ENCODE peak calls at places on chromosome 15, in eight cellular contexts. One of them, this sample, is unnamed.

GRCh38 chr15:66253643-66254363 is at the start of gene MEGF11:
- DNase-seq in tibial nerve: no peak
- DNase-seq in upper lobe of left lung: no peak
- DNase-seq in body of pancreas: peak; percentile 15
- DNase-seq in esophagus muscularis mucosa: no peak
- DNase-seq in A673: peak; percentile 39
- DNase-seq in Panc1: no peak
- DNase-seq in psoas muscle: peak; percentile 23
- DNase-seq in this sample: peak; percentile 11

GRCh38 chr15:89243046-89243690 is 611 bp upstream of the FANCI start:
- DNase-seq in upper lobe of left lung: no peak
- DNase-seq in Panc1: no peak
- DNase-seq in tibial nerve: peak; percentile 56
- DNase-seq in esophagus muscularis mucosa: no peak
- DNase-seq in psoas muscle: no peak
- DNase-seq in body of pancreas: no peak
- DNase-seq in A673: no peak
- DNase-seq in this sample: no peak

GRCh38 chr15:90351479-90352108 is 490 bp upstream of the ZNF774 start:
- DNase-seq in psoas muscle: no peak
- DNase-seq in upper lobe of left lung: no peak
- DNase-seq in Panc1: no peak
- DNase-seq in A673: no peak
- DNase-seq in esophagus muscularis mucosa: no peak
- DNase-seq in body of pancreas: no peak
- DNase-seq in tibial nerve: no peak
- DNase-seq in this sample: no peak

GRCh38 chr15:24954783-24955548 is at the start of the genes SNRPN and SNURF:
- DNase-seq in Panc1: peak; percentile 22
- DNase-seq in body of pancreas: peak; percentile 69
- DNase-seq in A673: peak; percentile 64
- DNase-seq in psoas muscle: peak; percentile 86
- DNase-seq in upper lobe of left lung: peak; percentile 76
- DNase-seq in tibial nerve: peak; percentile 43
- DNase-seq in esophagus muscularis mucosa: no peak
- DNase-seq in this sample: peak; percentile 57

GRCh38 chr15:40241305-40242215 is 2.7 kb downstream of the PAK6 start:
- DNase-seq in upper lobe of left lung: no peak
- DNase-seq in tibial nerve: no peak
- DNase-seq in Panc1: no peak
- DNase-seq in esophagus muscularis mucosa: no peak
- DNase-seq in A673: no peak
- DNase-seq in body of pancreas: no peak
- DNase-seq in psoas muscle: no peak
- DNase-seq in this sample: no peak

GRCh38 chr15:39118510-39118909 is 462.4 kb upstream of the THBS1 start:
- DNase-seq in psoas muscle: no peak
- DNase-seq in Panc1: no peak
- DNase-seq in tibial nerve: no peak
- DNase-seq in upper lobe of left lung: no peak
- DNase-seq in body of pancreas: no peak
- DNase-seq in A673: no peak
- DNase-seq in esophagus muscularis mucosa: no peak
- DNase-seq in this sample: peak; percentile 92

GRCh38 chr15:82064824-82065223 is 19.0 kb upstream of the MEX3B start:
- DNase-seq in tibial nerve: no peak
- DNase-seq in A673: no peak
- DNase-seq in psoas muscle: no peak
- DNase-seq in Panc1: no peak
- DNase-seq in body of pancreas: no peak
- DNase-seq in upper lobe of left lung: no peak
- DNase-seq in esophagus muscularis mucosa: no peak
- DNase-seq in this sample: no peak

GRCh38 chr15:60760646-60761504 is 281.9 kb upstream of the ICE2 start:
- DNase-seq in upper lobe of left lung: no peak
- DNase-seq in body of pancreas: no peak
- DNase-seq in psoas muscle: no peak
- DNase-seq in esophagus muscularis mucosa: no peak
- DNase-seq in Panc1: no peak
- DNase-seq in A673: no peak
- DNase-seq in tibial nerve: no peak
- DNase-seq in this sample: peak; percentile 37

GRCh38 chr15:36577082-36577481 is 2.3 kb upstream of the CDIN1 start:
- DNase-seq in esophagus muscularis mucosa: no peak
- DNase-seq in psoas muscle: no peak
- DNase-seq in tibial nerve: no peak
- DNase-seq in body of pancreas: no peak
- DNase-seq in A673: no peak
- DNase-seq in upper lobe of left lung: no peak
- DNase-seq in Panc1: no peak
- DNase-seq in this sample: no peak

GRCh38 chr15:43777293-43777819 is 590 bp upstream of the ELL3 start:
- DNase-seq in tibial nerve: peak; percentile 78
- DNase-seq in A673: peak; percentile 88
- DNase-seq in body of pancreas: peak; percentile 83
- DNase-seq in upper lobe of left lung: peak; percentile 88
- DNase-seq in esophagus muscularis mucosa: peak; percentile 96
- DNase-seq in psoas muscle: peak; percentile 76
- DNase-seq in Panc1: peak; percentile 66
- DNase-seq in this sample: peak; percentile 77

GRCh38 chr15:100112636-100113305 is 229.0 kb downstream of the ADAMTS17 start:
- DNase-seq in psoas muscle: no peak
- DNase-seq in upper lobe of left lung: no peak
- DNase-seq in A673: no peak
- DNase-seq in body of pancreas: no peak
- DNase-seq in Panc1: no peak
- DNase-seq in tibial nerve: no peak
- DNase-seq in esophagus muscularis mucosa: no peak
- DNase-seq in this sample: no peak

GRCh38 chr15:63391669-63392354 is 10.2 kb upstream of the CA12 start:
- DNase-seq in body of pancreas: no peak
- DNase-seq in upper lobe of left lung: no peak
- DNase-seq in A673: no peak
- DNase-seq in psoas muscle: no peak
- DNase-seq in Panc1: no peak
- DNase-seq in tibial nerve: no peak
- DNase-seq in esophagus muscularis mucosa: no peak
- DNase-seq in this sample: no peak

GRCh38 chr15:77426871-77427270 is 6.2 kb downstream of the HMG20A start:
- DNase-seq in A673: no peak
- DNase-seq in body of pancreas: no peak
- DNase-seq in upper lobe of left lung: no peak
- DNase-seq in Panc1: no peak
- DNase-seq in esophagus muscularis mucosa: no peak
- DNase-seq in tibial nerve: no peak
- DNase-seq in psoas muscle: no peak
- DNase-seq in this sample: no peak

GRCh38 chr15:48360841-48361240 is 29.6 kb downstream of the DUT start:
- DNase-seq in Panc1: no peak
- DNase-seq in tibial nerve: no peak
- DNase-seq in A673: peak; percentile 64
- DNase-seq in psoas muscle: no peak
- DNase-seq in body of pancreas: no peak
- DNase-seq in esophagus muscularis mucosa: no peak
- DNase-seq in upper lobe of left lung: no peak
- DNase-seq in this sample: peak; percentile 33

GRCh38 chr15:48354694-48355303 is 23.6 kb downstream of the DUT start:
- DNase-seq in upper lobe of left lung: no peak
- DNase-seq in esophagus muscularis mucosa: no peak
- DNase-seq in tibial nerve: no peak
- DNase-seq in Panc1: no peak
- DNase-seq in A673: no peak
- DNase-seq in body of pancreas: no peak
- DNase-seq in psoas muscle: no peak
- DNase-seq in this sample: no peak

GRCh38 chr15:48358681-48359152 is 27.5 kb downstream of the DUT start:
- DNase-seq in tibial nerve: peak; percentile 19
- DNase-seq in A673: peak; percentile 73
- DNase-seq in esophagus muscularis mucosa: no peak
- DNase-seq in psoas muscle: no peak
- DNase-seq in body of pancreas: no peak
- DNase-seq in upper lobe of left lung: no peak
- DNase-seq in Panc1: no peak
- DNase-seq in this sample: peak; percentile 33

GRCh38 chr15:48355377-48355776 is 24.1 kb downstream of the DUT start:
- DNase-seq in Panc1: no peak
- DNase-seq in upper lobe of left lung: no peak
- DNase-seq in A673: no peak
- DNase-seq in body of pancreas: no peak
- DNase-seq in esophagus muscularis mucosa: no peak
- DNase-seq in tibial nerve: no peak
- DNase-seq in psoas muscle: no peak
- DNase-seq in this sample: no peak

DNA sequence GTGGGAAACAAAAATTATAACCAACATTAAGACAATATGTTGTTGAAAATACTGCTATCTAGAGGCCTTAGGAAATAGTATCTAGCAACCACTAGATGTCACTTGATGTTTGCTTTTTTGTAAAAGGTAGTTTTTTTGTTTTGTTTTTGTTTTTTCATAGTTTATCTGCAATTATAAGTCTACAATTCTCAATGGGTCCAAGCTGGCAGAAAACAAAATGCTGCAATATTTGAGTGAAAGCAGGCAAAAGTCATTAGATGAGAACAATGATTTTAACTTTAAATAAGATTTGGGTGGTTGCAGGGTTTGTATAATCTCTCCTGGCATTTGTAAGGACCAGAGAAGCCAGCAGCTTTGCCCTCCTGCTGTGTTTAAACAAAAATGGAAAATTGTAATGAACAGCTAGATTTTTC is 27.0 kb downstream of the DUT start:
- DNase-seq in Panc1: no peak
- DNase-seq in body of pancreas: no peak
- DNase-seq in psoas muscle: no peak
- DNase-seq in A673: peak; percentile 68
- DNase-seq in tibial nerve: no peak
- DNase-seq in esophagus muscularis mucosa: no peak
- DNase-seq in upper lobe of left lung: no peak
- DNase-seq in this sample: peak; percentile 49
- H3K27ac ChIP-seq in Panc1: no peak overlapping the region
- H3K27ac ChIP-seq in body of pancreas: no peak overlapping the region
- H3K27ac ChIP-seq in psoas muscle: no peak overlapping the region
- H3K27ac ChIP-seq in A673: peak overlapping the region; percentile 55
- H3K27ac ChIP-seq in tibial nerve: peak overlapping the region; percentile 41
- H3K27ac ChIP-seq in esophagus muscularis mucosa: peak overlapping the region; percentile 13
- H3K27ac ChIP-seq in upper lobe of left lung: no peak overlapping the region
- H3K27ac ChIP-seq in this sample: peak overlapping the region; percentile 68

DNA sequence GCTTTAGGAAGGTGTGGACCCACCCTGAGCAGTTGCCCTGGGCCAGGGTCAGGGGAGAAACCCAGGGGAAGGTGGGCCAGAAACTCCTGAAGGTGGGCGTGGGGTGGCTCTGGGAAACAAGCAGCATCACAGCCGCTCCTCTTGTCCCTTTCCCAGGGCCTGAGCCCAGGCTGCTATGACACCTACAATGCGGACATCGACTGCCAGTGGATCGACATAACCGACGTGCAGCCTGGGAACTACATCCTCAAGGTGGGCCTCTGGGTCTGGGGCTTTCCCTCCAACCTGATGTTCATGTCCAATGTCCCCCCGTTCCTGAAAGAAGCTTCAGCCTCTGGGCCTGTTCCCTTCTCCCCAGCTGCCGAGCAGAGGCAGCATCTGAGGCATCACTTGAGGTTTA is 21.4 kb downstream of the LOXL1 start:
- DNase-seq in tibial nerve: no peak
- DNase-seq in Panc1: no peak
- DNase-seq in psoas muscle: no peak
- DNase-seq in body of pancreas: no peak
- DNase-seq in A673: no peak
- DNase-seq in esophagus muscularis mucosa: no peak
- DNase-seq in upper lobe of left lung: no peak
- DNase-seq in this sample: no peak
- H3K4me1 ChIP-seq in tibial nerve: peaks cover 30% of the 10 kb centered on the region
- H3K4me1 ChIP-seq in Panc1: peaks cover 6% of the 10 kb centered on the region
- H3K4me1 ChIP-seq in psoas muscle: peaks cover 15% of the 10 kb centered on the region
- H3K4me1 ChIP-seq in body of pancreas: peaks cover 12% of the 10 kb centered on the region
- H3K4me1 ChIP-seq in A673: peaks cover 23% of the 10 kb centered on the region
- H3K4me1 ChIP-seq in esophagus muscularis mucosa: peaks cover 18% of the 10 kb centered on the region
- H3K4me1 ChIP-seq in upper lobe of left lung: peaks cover 11% of the 10 kb centered on the region
- H3K4me1 ChIP-seq in this sample: peaks cover 20% of the 10 kb centered on the region

GRCh38 chr15:32878849-32879795 is 161.3 kb downstream of the GREM1 start:
- DNase-seq in A673: no peak
- DNase-seq in Panc1: no peak
- DNase-seq in esophagus muscularis mucosa: no peak
- DNase-seq in tibial nerve: no peak
- DNase-seq in upper lobe of left lung: no peak
- DNase-seq in body of pancreas: no peak
- DNase-seq in psoas muscle: no peak
- DNase-seq in this sample: no peak

GRCh38 chr15:32879980-32880379 is 162.2 kb downstream of the GREM1 start:
- DNase-seq in Panc1: no peak
- DNase-seq in A673: no peak
- DNase-seq in upper lobe of left lung: no peak
- DNase-seq in body of pancreas: no peak
- DNase-seq in tibial nerve: no peak
- DNase-seq in psoas muscle: no peak
- DNase-seq in esophagus muscularis mucosa: no peak
- DNase-seq in this sample: no peak

GRCh38 chr15:32877620-32878019 is 159.8 kb downstream of the GREM1 start:
- DNase-seq in A673: no peak
- DNase-seq in tibial nerve: no peak
- DNase-seq in esophagus muscularis mucosa: no peak
- DNase-seq in body of pancreas: no peak
- DNase-seq in upper lobe of left lung: no peak
- DNase-seq in psoas muscle: no peak
- DNase-seq in Panc1: no peak
- DNase-seq in this sample: peak; percentile 76

GRCh38 chr15:32877201-32877600 is 159.4 kb downstream of the GREM1 start:
- DNase-seq in body of pancreas: no peak
- DNase-seq in esophagus muscularis mucosa: no peak
- DNase-seq in A673: no peak
- DNase-seq in psoas muscle: no peak
- DNase-seq in upper lobe of left lung: no peak
- DNase-seq in tibial nerve: no peak
- DNase-seq in Panc1: no peak
- DNase-seq in this sample: no peak

GRCh38 chr15:32878342-32878741 is 160.5 kb downstream of the GREM1 start:
- DNase-seq in psoas muscle: no peak
- DNase-seq in body of pancreas: no peak
- DNase-seq in tibial nerve: no peak
- DNase-seq in A673: no peak
- DNase-seq in upper lobe of left lung: no peak
- DNase-seq in Panc1: no peak
- DNase-seq in esophagus muscularis mucosa: no peak
- DNase-seq in this sample: peak; percentile 59
- H3K27ac ChIP-seq in psoas muscle: no peak overlapping the region
- H3K27ac ChIP-seq in body of pancreas: no peak overlapping the region
- H3K27ac ChIP-seq in tibial nerve: no peak overlapping the region
- H3K27ac ChIP-seq in A673: no peak overlapping the region
- H3K27ac ChIP-seq in upper lobe of left lung: no peak overlapping the region
- H3K27ac ChIP-seq in Panc1: no peak overlapping the region
- H3K27ac ChIP-seq in esophagus muscularis mucosa: peak overlapping the region; percentile 77
- H3K27ac ChIP-seq in this sample: peak overlapping the region; percentile 74

DNA sequence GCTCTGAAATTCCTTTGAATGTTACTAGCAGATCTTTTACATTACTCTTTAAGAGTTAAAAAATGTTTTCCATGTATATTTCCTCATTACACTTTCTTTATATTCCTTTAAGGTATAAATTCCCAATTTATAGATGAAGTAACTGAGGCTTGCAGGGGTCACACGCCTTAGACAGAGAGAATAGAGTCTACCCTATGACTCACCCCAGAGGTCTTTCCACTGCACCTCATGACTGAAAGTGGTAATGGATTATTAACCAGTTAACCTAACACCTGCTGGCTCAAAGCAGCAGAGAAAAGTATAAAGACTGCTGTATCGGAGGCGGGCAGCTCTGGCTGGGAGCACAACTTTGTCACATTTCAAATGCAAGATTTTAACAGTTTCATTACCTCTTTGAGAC is 37.7 kb downstream of the LDHAL6B start:
- DNase-seq in esophagus muscularis mucosa: no peak
- DNase-seq in Panc1: no peak
- DNase-seq in psoas muscle: no peak
- DNase-seq in body of pancreas: no peak
- DNase-seq in tibial nerve: no peak
- DNase-seq in upper lobe of left lung: no peak
- DNase-seq in A673: no peak
- DNase-seq in this sample: no peak
- H3K4me1 ChIP-seq in esophagus muscularis mucosa: no peaks in the 10 kb centered on the region
- H3K4me1 ChIP-seq in Panc1: peaks cover 3% of the 10 kb centered on the region
- H3K4me1 ChIP-seq in psoas muscle: no peaks in the 10 kb centered on the region
- H3K4me1 ChIP-seq in body of pancreas: no peaks in the 10 kb centered on the region
- H3K4me1 ChIP-seq in tibial nerve: peaks cover 16% of the 10 kb centered on the region
- H3K4me1 ChIP-seq in upper lobe of left lung: peaks cover 3% of the 10 kb centered on the region
- H3K4me1 ChIP-seq in A673: no peaks in the 10 kb centered on the region
- H3K4me1 ChIP-seq in this sample: peaks cover 11% of the 10 kb centered on the region

This sample was measured in PC-3.